ENCODE peak calls at places on chromosomes 16 and 17, in ten cellular contexts. One of them, this sample, is unnamed. For H3K4me1, the result is how much of the 10 kb centered on the place peaks cover.

GRCh38 chr16:56289862-56290261 is 98.6 kb downstream of the GNAO1 start:
- DNase-seq in A549: no peak
- DNase-seq in right lobe of liver: no peak
- DNase-seq in upper lobe of left lung: no peak
- DNase-seq in tibial nerve: no peak
- DNase-seq in cardiac muscle cell: no peak
- DNase-seq in stomach: no peak
- DNase-seq in fibroblast of lung: no peak
- DNase-seq in CD4-positive, alpha-beta memory T cell: no peak
- DNase-seq in iPS DF 6.9: no peak
- DNase-seq in this sample: no peak

GRCh38 chr16:89289428-89290395 is 72.2 kb downstream of the ZNF778 start:
- DNase-seq in A549: peak
- DNase-seq in right lobe of liver: peak
- DNase-seq in upper lobe of left lung: peak
- DNase-seq in tibial nerve: peak
- DNase-seq in cardiac muscle cell: peak
- DNase-seq in stomach: peak
- DNase-seq in fibroblast of lung: peak
- DNase-seq in CD4-positive, alpha-beta memory T cell: peak
- DNase-seq in iPS DF 6.9: peak
- DNase-seq in this sample: peak

GRCh38 chr16:56689171-56689570 is 6.9 kb downstream of the MT1X start:
- DNase-seq in A549: no peak
- DNase-seq in right lobe of liver: no peak
- DNase-seq in upper lobe of left lung: no peak
- DNase-seq in tibial nerve: no peak
- DNase-seq in cardiac muscle cell: no peak
- DNase-seq in stomach: no peak
- DNase-seq in fibroblast of lung: no peak
- DNase-seq in CD4-positive, alpha-beta memory T cell: no peak
- DNase-seq in iPS DF 6.9: no peak
- DNase-seq in this sample: no peak

GRCh38 chr17:39954876-39955275 is 7.9 kb upstream of the GSDMA start:
- DNase-seq in A549: no peak
- DNase-seq in right lobe of liver: no peak
- DNase-seq in upper lobe of left lung: no peak
- DNase-seq in tibial nerve: no peak
- DNase-seq in cardiac muscle cell: no peak
- DNase-seq in stomach: no peak
- DNase-seq in fibroblast of lung: no peak
- DNase-seq in CD4-positive, alpha-beta memory T cell: no peak
- DNase-seq in iPS DF 6.9: no peak
- DNase-seq in this sample: no peak

GRCh38 chr17:44981221-44981968 is 13.3 kb upstream of the C1QL1 start:
- DNase-seq in A549: peak
- DNase-seq in right lobe of liver: peak
- DNase-seq in upper lobe of left lung: no peak
- DNase-seq in tibial nerve: no peak
- DNase-seq in cardiac muscle cell: peak
- DNase-seq in stomach: no peak
- DNase-seq in fibroblast of lung: peak
- DNase-seq in CD4-positive, alpha-beta memory T cell: no peak
- DNase-seq in iPS DF 6.9: no peak
- DNase-seq in this sample: no peak

GRCh38 chr17:78417531-78417909 is 39.1 kb downstream of the PGS1 start:
- DNase-seq in A549: no peak
- DNase-seq in right lobe of liver: no peak
- DNase-seq in upper lobe of left lung: no peak
- DNase-seq in tibial nerve: no peak
- DNase-seq in cardiac muscle cell: no peak
- DNase-seq in stomach: no peak
- DNase-seq in fibroblast of lung: no peak
- DNase-seq in CD4-positive, alpha-beta memory T cell: no peak
- DNase-seq in iPS DF 6.9: no peak
- DNase-seq in this sample: no peak

GRCh38 chr17:63349478-63350000 is 96.6 kb downstream of the CYB561 start:
- DNase-seq in A549: no peak
- DNase-seq in right lobe of liver: no peak
- DNase-seq in upper lobe of left lung: no peak
- DNase-seq in tibial nerve: no peak
- DNase-seq in cardiac muscle cell: peak
- DNase-seq in stomach: no peak
- DNase-seq in fibroblast of lung: peak
- DNase-seq in CD4-positive, alpha-beta memory T cell: no peak
- DNase-seq in iPS DF 6.9: no peak
- DNase-seq in this sample: no peak

GRCh38 chr16:27232875-27233605 is 29.7 kb downstream of the KDM8 start:
- DNase-seq in A549: no peak
- DNase-seq in right lobe of liver: no peak
- DNase-seq in upper lobe of left lung: no peak
- DNase-seq in tibial nerve: no peak
- DNase-seq in cardiac muscle cell: no peak
- DNase-seq in stomach: no peak
- DNase-seq in fibroblast of lung: no peak
- DNase-seq in CD4-positive, alpha-beta memory T cell: no peak
- DNase-seq in iPS DF 6.9: no peak
- DNase-seq in this sample: no peak

GRCh38 chr17:35240861-35241260 is 2.0 kb upstream of the SLFN5 start:
- DNase-seq in A549: no peak
- DNase-seq in right lobe of liver: no peak
- DNase-seq in upper lobe of left lung: no peak
- DNase-seq in tibial nerve: no peak
- DNase-seq in cardiac muscle cell: no peak
- DNase-seq in stomach: no peak
- DNase-seq in fibroblast of lung: no peak
- DNase-seq in CD4-positive, alpha-beta memory T cell: no peak
- DNase-seq in iPS DF 6.9: no peak
- DNase-seq in this sample: no peak

GRCh38 chr17:55067697-55068439 is 99.3 kb downstream of the STXBP4 start:
- DNase-seq in A549: no peak
- DNase-seq in right lobe of liver: no peak
- DNase-seq in upper lobe of left lung: no peak
- DNase-seq in tibial nerve: no peak
- DNase-seq in cardiac muscle cell: peak
- DNase-seq in stomach: no peak
- DNase-seq in fibroblast of lung: peak
- DNase-seq in CD4-positive, alpha-beta memory T cell: no peak
- DNase-seq in iPS DF 6.9: no peak
- DNase-seq in this sample: no peak

GRCh38 chr17:65243838-65244237 is 106.7 kb downstream of the RGS9 start:
- DNase-seq in A549: no peak
- DNase-seq in right lobe of liver: no peak
- DNase-seq in upper lobe of left lung: no peak
- DNase-seq in tibial nerve: no peak
- DNase-seq in cardiac muscle cell: peak
- DNase-seq in stomach: no peak
- DNase-seq in fibroblast of lung: peak
- DNase-seq in CD4-positive, alpha-beta memory T cell: no peak
- DNase-seq in iPS DF 6.9: no peak
- DNase-seq in this sample: no peak

GRCh38 chr17:78735832-78736525 is 46.1 kb downstream of the CYTH1 start:
- DNase-seq in A549: no peak
- DNase-seq in right lobe of liver: no peak
- DNase-seq in upper lobe of left lung: no peak
- DNase-seq in tibial nerve: no peak
- DNase-seq in cardiac muscle cell: no peak
- DNase-seq in stomach: no peak
- DNase-seq in fibroblast of lung: peak
- DNase-seq in CD4-positive, alpha-beta memory T cell: peak
- DNase-seq in iPS DF 6.9: no peak
- DNase-seq in this sample: peak

GRCh38 chr17:2782030-2782429 is 14.2 kb upstream of the RAP1GAP2 start:
- DNase-seq in A549: no peak
- DNase-seq in right lobe of liver: no peak
- DNase-seq in upper lobe of left lung: no peak
- DNase-seq in tibial nerve: no peak
- DNase-seq in cardiac muscle cell: peak
- DNase-seq in stomach: no peak
- DNase-seq in fibroblast of lung: peak
- DNase-seq in CD4-positive, alpha-beta memory T cell: no peak
- DNase-seq in iPS DF 6.9: no peak
- DNase-seq in this sample: no peak

GRCh38 chr17:1730004-1730344 is 5.5 kb downstream of the WDR81 start:
- DNase-seq in A549: no peak
- DNase-seq in right lobe of liver: no peak
- DNase-seq in upper lobe of left lung: peak
- DNase-seq in tibial nerve: no peak
- DNase-seq in cardiac muscle cell: no peak
- DNase-seq in stomach: no peak
- DNase-seq in fibroblast of lung: no peak
- DNase-seq in CD4-positive, alpha-beta memory T cell: no peak
- DNase-seq in iPS DF 6.9: no peak
- DNase-seq in this sample: no peak
- H3K4me1 ChIP-seq in A549: under half
- H3K4me1 ChIP-seq in right lobe of liver: under half
- H3K4me1 ChIP-seq in upper lobe of left lung: half or more
- H3K4me1 ChIP-seq in tibial nerve: under half
- H3K4me1 ChIP-seq in cardiac muscle cell: under half
- H3K4me1 ChIP-seq in stomach: half or more
- H3K4me1 ChIP-seq in fibroblast of lung: under half
- H3K4me1 ChIP-seq in CD4-positive, alpha-beta memory T cell: under half
- H3K4me1 ChIP-seq in iPS DF 6.9: under half
- H3K4me1 ChIP-seq in this sample: under half

GRCh38 chr17:80187493-80187892 is 17.7 kb downstream of the CARD14 start:
- DNase-seq in A549: peak
- DNase-seq in right lobe of liver: no peak
- DNase-seq in upper lobe of left lung: peak
- DNase-seq in tibial nerve: peak
- DNase-seq in cardiac muscle cell: peak
- DNase-seq in stomach: peak
- DNase-seq in fibroblast of lung: no peak
- DNase-seq in CD4-positive, alpha-beta memory T cell: no peak
- DNase-seq in iPS DF 6.9: no peak
- DNase-seq in this sample: no peak
- H3K4me3 ChIP-seq in A549: peak
- H3K4me3 ChIP-seq in right lobe of liver: no peak
- H3K4me3 ChIP-seq in upper lobe of left lung: no peak
- H3K4me3 ChIP-seq in tibial nerve: peak
- H3K4me3 ChIP-seq in cardiac muscle cell: no peak
- H3K4me3 ChIP-seq in stomach: peak
- H3K4me3 ChIP-seq in fibroblast of lung: no peak
- H3K4me3 ChIP-seq in CD4-positive, alpha-beta memory T cell: no peak
- H3K4me3 ChIP-seq in iPS DF 6.9: no peak
- H3K4me3 ChIP-seq in this sample: no peak

DNA sequence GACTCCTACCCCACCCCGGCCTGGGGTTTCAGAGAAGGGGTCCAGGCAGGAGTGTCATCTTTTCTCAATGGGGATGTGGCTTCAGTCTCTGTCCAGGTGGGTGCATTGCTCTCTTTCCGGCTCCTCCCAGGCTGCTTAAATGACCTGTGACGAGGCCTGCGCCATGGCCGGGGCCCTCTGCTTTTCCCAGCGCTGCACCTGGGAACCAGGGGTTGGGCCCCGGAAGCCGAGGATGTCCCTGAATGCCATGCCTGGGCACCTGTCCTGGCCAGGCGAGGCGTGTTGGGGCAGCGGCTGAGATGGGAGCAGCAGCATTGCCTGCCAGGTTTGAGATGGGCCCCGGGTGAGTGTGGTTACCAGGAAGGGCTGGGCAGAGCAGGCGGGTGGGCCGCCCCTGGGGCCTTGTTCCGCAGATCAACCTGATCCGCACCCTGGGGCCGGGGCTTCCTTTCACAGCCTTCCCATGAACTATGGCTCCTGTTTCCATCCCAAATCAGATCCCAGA is 147.4 kb downstream of the SEC14L1 start:
- DNase-seq in A549: no peak
- DNase-seq in right lobe of liver: peak
- DNase-seq in upper lobe of left lung: no peak
- DNase-seq in tibial nerve: no peak
- DNase-seq in cardiac muscle cell: no peak
- DNase-seq in stomach: no peak
- DNase-seq in fibroblast of lung: no peak
- DNase-seq in CD4-positive, alpha-beta memory T cell: no peak
- DNase-seq in iPS DF 6.9: no peak
- DNase-seq in this sample: no peak
- H3K27ac ChIP-seq in A549: peak
- H3K27ac ChIP-seq in right lobe of liver: peak
- H3K27ac ChIP-seq in upper lobe of left lung: peak
- H3K27ac ChIP-seq in tibial nerve: peak
- H3K27ac ChIP-seq in cardiac muscle cell: peak
- H3K27ac ChIP-seq in stomach: peak
- H3K27ac ChIP-seq in fibroblast of lung: no peak
- H3K27ac ChIP-seq in CD4-positive, alpha-beta memory T cell: no peak
- H3K27ac ChIP-seq in iPS DF 6.9: no peak
- H3K27ac ChIP-seq in this sample: no peak

GRCh38 chr17:75373290-75373689 is 32.2 kb downstream of the GRB2 start:
- DNase-seq in A549: no peak
- DNase-seq in right lobe of liver: no peak
- DNase-seq in upper lobe of left lung: no peak
- DNase-seq in tibial nerve: no peak
- DNase-seq in cardiac muscle cell: no peak
- DNase-seq in stomach: no peak
- DNase-seq in fibroblast of lung: no peak
- DNase-seq in CD4-positive, alpha-beta memory T cell: no peak
- DNase-seq in iPS DF 6.9: no peak
- DNase-seq in this sample: no peak

GRCh38 chr17:75371339-75371738 is 34.1 kb downstream of the GRB2 start:
- DNase-seq in A549: no peak
- DNase-seq in right lobe of liver: no peak
- DNase-seq in upper lobe of left lung: no peak
- DNase-seq in tibial nerve: no peak
- DNase-seq in cardiac muscle cell: no peak
- DNase-seq in stomach: no peak
- DNase-seq in fibroblast of lung: no peak
- DNase-seq in CD4-positive, alpha-beta memory T cell: no peak
- DNase-seq in iPS DF 6.9: no peak
- DNase-seq in this sample: peak

GRCh38 chr17:75367312-75367711 is 38.2 kb downstream of the GRB2 start:
- DNase-seq in A549: peak
- DNase-seq in right lobe of liver: no peak
- DNase-seq in upper lobe of left lung: no peak
- DNase-seq in tibial nerve: no peak
- DNase-seq in cardiac muscle cell: no peak
- DNase-seq in stomach: no peak
- DNase-seq in fibroblast of lung: peak
- DNase-seq in CD4-positive, alpha-beta memory T cell: no peak
- DNase-seq in iPS DF 6.9: no peak
- DNase-seq in this sample: no peak

GRCh38 chr17:75370288-75370687 is 35.2 kb downstream of the GRB2 start:
- DNase-seq in A549: no peak
- DNase-seq in right lobe of liver: no peak
- DNase-seq in upper lobe of left lung: no peak
- DNase-seq in tibial nerve: no peak
- DNase-seq in cardiac muscle cell: no peak
- DNase-seq in stomach: peak
- DNase-seq in fibroblast of lung: no peak
- DNase-seq in CD4-positive, alpha-beta memory T cell: no peak
- DNase-seq in iPS DF 6.9: no peak
- DNase-seq in this sample: no peak

DNA sequence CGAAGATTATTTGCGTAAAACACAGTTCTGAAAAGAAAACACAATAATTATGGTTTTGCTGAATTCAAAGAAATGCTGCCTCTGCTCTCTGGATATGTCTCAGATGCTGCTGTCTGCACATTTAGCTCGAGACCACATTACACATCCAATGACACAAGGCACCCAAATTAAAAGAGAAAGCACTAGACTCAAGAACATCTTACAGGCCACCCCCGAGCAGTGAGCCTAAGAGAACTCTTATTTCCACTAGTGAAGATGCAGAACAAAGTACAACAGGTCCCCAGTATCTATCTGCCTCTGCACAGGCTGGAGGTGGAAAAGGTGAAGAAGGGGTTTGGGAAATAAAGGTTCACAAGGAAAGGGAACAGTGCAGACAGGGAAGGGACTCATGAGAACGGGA is 33.5 kb downstream of the GRB2 start:
- DNase-seq in A549: no peak
- DNase-seq in right lobe of liver: no peak
- DNase-seq in upper lobe of left lung: no peak
- DNase-seq in tibial nerve: no peak
- DNase-seq in cardiac muscle cell: no peak
- DNase-seq in stomach: no peak
- DNase-seq in fibroblast of lung: no peak
- DNase-seq in CD4-positive, alpha-beta memory T cell: no peak
- DNase-seq in iPS DF 6.9: no peak
- DNase-seq in this sample: no peak
- H3K4me1 ChIP-seq in A549: under half
- H3K4me1 ChIP-seq in right lobe of liver: under half
- H3K4me1 ChIP-seq in upper lobe of left lung: under half
- H3K4me1 ChIP-seq in tibial nerve: under half
- H3K4me1 ChIP-seq in cardiac muscle cell: under half
- H3K4me1 ChIP-seq in stomach: half or more
- H3K4me1 ChIP-seq in fibroblast of lung: under half
- H3K4me1 ChIP-seq in CD4-positive, alpha-beta memory T cell: half or more
- H3K4me1 ChIP-seq in iPS DF 6.9: under half
- H3K4me1 ChIP-seq in this sample: half or more

This sample was measured in CD4-positive, CD25-positive, alpha-beta regulatory T cell.